ENCODE peak calls at places on chromosomes 4 and X, in five cellular contexts. W is endothelial cell of umbilical vein; L is adrenal gland; M is activated CD4-positive, alpha-beta T cell treated with anti-CD3 and anti-CD28 coated beads, Interleukin-2, amount 50 U/mL, for 48 hours; V is activated CD8-positive, alpha-beta memory T cell treated with anti-CD3 and anti-CD28 coated beads, Interleukin-2, amount 50 U/mL, for 48 hours. Z is an unnamed sample.
A peak's percentile ranks its signal among the peaks of the same experiment; 100 is the strongest.

GRCh38 chr4:70759627-70760026 is 37.9 kb downstream of the RUFY3 start:
- DNase-seq in W (peak; percentile 29), L (no peak), M (no peak), V (no peak), Z (no peak)

GRCh38 chr4:113540859-113541258 is 220.7 kb downstream of the CAMK2D start:
- DNase-seq in W (peak; percentile 84), L (no peak), M (peak; percentile 56), V (no peak), Z (no peak)

GRCh38 chrX:65532016-65532415 is 2.6 kb downstream of the LAS1L start:
- DNase-seq in W (no peak), L (no peak), M (no peak), V (no peak), Z (no peak)

GRCh38 chrX:105229146-105229545 is 8.7 kb upstream of the TEX13A start:
- DNase-seq in W (no peak), L (no peak), M (no peak), V (no peak), Z (no peak)

GRCh38 chrX:44152867-44153266 is 179.7 kb upstream of the NDP start:
- DNase-seq in W (no peak), L (no peak), M (no peak), V (no peak), Z (no peak)

GRCh38 chr4:102497986-102498385 is 3.2 kb upstream of the NFKB1 start:
- DNase-seq in W (no peak), L (no peak), M (no peak), V (no peak), Z (no peak)

GRCh38 chrX:29652484-29652883 is 562.9 kb upstream of the MAGEB2 start:
- DNase-seq in W (no peak), L (no peak), M (no peak), V (no peak), Z (no peak)

GRCh38 chr4:104064650-104065577 is 345.1 kb upstream of the TACR3 start:
- DNase-seq in W (peak; percentile 4), L (peak; percentile 22), M (peak; percentile 1), V (peak; percentile 46), Z (peak; percentile 8)

GRCh38 chr4:167883271-167883670 is 209.1 kb upstream of the ANXA10 start:
- DNase-seq in W (peak; percentile 34), L (no peak), M (no peak), V (no peak), Z (no peak)

GRCh38 chrX:109760922-109761250 is 27.8 kb upstream of the ACSL4 start:
- DNase-seq in W (no peak), L (no peak), M (no peak), V (no peak), Z (no peak)

GRCh38 chr4:99979872-99980271 is 29.8 kb upstream of the H2AZ1 start:
- DNase-seq in W (no peak), L (no peak), M (no peak), V (no peak), Z (no peak)

GRCh38 chr4:84691170-84691691 is 108.3 kb downstream of the CDS1 start:
- DNase-seq in W (peak; percentile 76), L (peak; percentile 40), M (no peak), V (no peak), Z (no peak)

GRCh38 chr4:16516796-16517413 is 290.6 kb upstream of the TAPT1 start:
- DNase-seq in W (peak; percentile 76), L (peak; percentile 71), M (no peak), V (no peak), Z (no peak)

GRCh38 chr4:30863031-30863430 is 142.9 kb downstream of the PCDH7 start:
- DNase-seq in W (peak; percentile 80), L (no peak), M (no peak), V (no peak), Z (no peak)

GRCh38 chr4:157521916-157522315 is 301.4 kb downstream of the GRIA2 start:
- DNase-seq in W (no peak), L (no peak), M (no peak), V (no peak), Z (no peak)

GRCh38 chr4:94489075-94489474 is 37.3 kb downstream of the PDLIM5 start:
- DNase-seq in W (no peak), L (no peak), M (no peak), V (no peak), Z (no peak)

GRCh38 chr4:137536789-137537561 is 4.7 kb upstream of the PCDH18 start:
- DNase-seq in W (no peak), L (no peak), M (no peak), V (no peak), Z (no peak)

Z was measured in stimulated activated naive CD8-positive, alpha-beta T cell treated with anti-CD3 and anti-CD28 coated beads, Interleukin-15, amount 100 ng/mL, for 72 hours.